ENCODE peak calls at places on chromosomes 3 and 15, in four cellular contexts. N is adipocyte; S is activated CD8-positive, alpha-beta memory T cell treated with anti-CD3 and anti-CD28 coated beads, Interleukin-2, amount 50 U/mL, for 4 hours; H is AG09319. Y is an unnamed sample.
A peak's percentile ranks its signal among the peaks of the same experiment; 100 is the strongest.

GRCh38 chr3:12471228-12471627 is 13.1 kb upstream of the TSEN2 start:
- DNase-seq in N (no peak), S (peak; percentile 29), H (no peak), Y (no peak)

GRCh38 chr3:172530101-172530561 is 6.9 kb upstream of the TNFSF10 start:
- DNase-seq in N (no peak), S (no peak), H (no peak), Y (no peak)

GRCh38 chr3:115922681-115923347 is 299.5 kb downstream of the GAP43 start:
- DNase-seq in S (no peak), H (no peak), N (peak; percentile 49), Y (peak; percentile 10)

GRCh38 chr15:74278269-74278668 is 42.1 kb downstream of the CCDC33 start:
- DNase-seq in S (no peak), H (no peak), N (no peak), Y (no peak)

GRCh38 chr15:24957691-24958090 is 2.9 kb downstream of the SNRPN start:
- DNase-seq in S (no peak), N (no peak), H (no peak), Y (no peak)

GRCh38 chr3:192005989-192006388 is 545.0 kb downstream of the PYDC2 start:
- DNase-seq in H (no peak), N (no peak), S (no peak), Y (no peak)

GRCh38 chr3:65597225-65597951 is 441.3 kb downstream of the MAGI1 start:
- DNase-seq in H (no peak), S (no peak), N (peak; percentile 49), Y (no peak)

GRCh38 chr3:31116651-31117050 is 222.2 kb upstream of the GADL1 start:
- DNase-seq in N (no peak), S (no peak), H (no peak), Y (peak; percentile 8)

GRCh38 chr15:32849769-32850668 is 132.2 kb downstream of the GREM1 start:
- DNase-seq in N (peak; percentile 86), H (peak; percentile 90), S (no peak), Y (peak; percentile 86)

GRCh38 chr3:139930201-139930600 is 4.8 kb upstream of the CLSTN2 start:
- DNase-seq in S (no peak), N (no peak), H (no peak), Y (no peak)

GRCh38 chr3:171257251-171258179 is 202.7 kb downstream of the TNIK start:
- DNase-seq in S (no peak), N (peak; percentile 50), H (no peak), Y (no peak)

GRCh38 chr3:184384856-184385422 is 5.1 kb downstream of the CHRD start:
- DNase-seq in N (no peak), H (no peak), S (no peak), Y (no peak)

GRCh38 chr3:71407833-71408232 is 175.7 kb downstream of the FOXP1 start:
- DNase-seq in H (no peak), N (no peak), S (no peak), Y (no peak)

GRCh38 chr3:125462722-125463299 is 57.2 kb downstream of the SNX4 start:
- DNase-seq in S (no peak), N (no peak), H (no peak), Y (no peak)

GRCh38 chr3:112688819-112689218 is 47.9 kb upstream of the CCDC80 start:
- DNase-seq in H (no peak), N (no peak), S (no peak), Y (no peak)

GRCh38 chr3:113832477-113833164 is 6.0 kb upstream of the GRAMD1C start:
- DNase-seq in N (no peak), H (peak; percentile 7), S (no peak), Y (no peak)

GRCh38 chr15:65421360-65422215 is 1.2 kb downstream of the IGDCC4 start:
- DNase-seq in S (no peak), H (no peak), N (peak; percentile 65), Y (peak; percentile 46)

GRCh38 chr3:197023241-197023997 is 6.2 kb downstream of the MELTF start:
- DNase-seq in H (no peak), N (no peak), S (no peak), Y (no peak)

GRCh38 chr15:97881568-97881967 is 78.9 kb upstream of the ARRDC4 start:
- DNase-seq in S (no peak), H (no peak), N (no peak), Y (no peak)

GRCh38 chr3:107969994-107970896 is 120.6 kb downstream of the CD47 start:
- DNase-seq in N (peak; percentile 48), H (no peak), S (no peak), Y (no peak)

GRCh38 chr3:38507120-38507519 is 11.0 kb downstream of the EXOG start:
- DNase-seq in H (no peak), S (no peak), N (no peak), Y (no peak)

GRCh38 chr3:105362021-105362665 is 4.6 kb upstream of the ALCAM start:
- DNase-seq in N (peak; percentile 83), S (no peak), H (no peak), Y (no peak)

GRCh38 chr3:12062605-12063004 is 58.4 kb downstream of the SYN2 start:
- DNase-seq in S (no peak), N (no peak), H (no peak), Y (no peak)

GRCh38 chr3:21750831-21751391 is at the start of gene ZNF385D:
- DNase-seq in H (no peak), N (peak; percentile 82), S (no peak), Y (no peak)

GRCh38 chr3:45163481-45163880 is 17.3 kb upstream of the CDCP1 start:
- DNase-seq in H (no peak), S (no peak), N (no peak), Y (no peak)

Y was measured in AG04450.